ENCODE peak calls at places on chromosomes 7 and 10, in ten cellular contexts. Y is neural progenitor cell; O is AG10803; W is Peyer's patch; B is CD8-positive, alpha-beta T cell; G is WTC11; P is progenitor cell of endocrine pancreas; V is pancreas; H is left ventricle myocardium inferior; A is mucosa of descending colon. Z is an unnamed sample.

GRCh38 chr7:64653721-64654401 is 12.1 kb upstream of the ZNF107 start:
- DNase-seq in Y (no peak), O (no peak), W (no peak), B (no peak), G (no peak), P (no peak), V (no peak), H (no peak), A (no peak), Z (no peak)

GRCh38 chr10:114753126-114753525 is 68.5 kb upstream of the FHIP2A start:
- DNase-seq in Y (no peak), O (peak; percentile 15), W (no peak), B (no peak), G (no peak), P (no peak), V (no peak), H (no peak), A (no peak), Z (no peak)

GRCh38 chr10:27701971-27702537 is 43.6 kb downstream of the MKX start:
- DNase-seq in Y (peak; percentile 77), O (no peak), W (no peak), B (no peak), G (no peak), P (no peak), V (no peak), H (no peak), A (no peak), Z (no peak)

GRCh38 chr7:11843113-11843765 is 11.2 kb upstream of the THSD7A start:
- DNase-seq in Y (no peak), O (no peak), W (no peak), B (no peak), G (no peak), P (no peak), V (no peak), H (no peak), A (no peak), Z (no peak)

GRCh38 chr7:136386876-136387275 is 409.7 kb upstream of the MTPN start:
- DNase-seq in Y (no peak), O (no peak), W (no peak), B (no peak), G (no peak), P (no peak), V (no peak), H (no peak), A (no peak), Z (no peak)

GRCh38 chr10:3811331-3811870 is 26.4 kb upstream of the KLF6 start:
- DNase-seq in Y (no peak), O (peak; percentile 61), W (peak; percentile 78), B (no peak), G (no peak), P (no peak), V (peak; percentile 58), H (no peak), A (no peak), Z (no peak)

GRCh38 chr10:32795598-32796183 is 162.3 kb downstream of the ITGB1 start:
- DNase-seq in Y (peak; percentile 53), O (peak; percentile 34), W (no peak), B (no peak), G (no peak), P (no peak), V (no peak), H (no peak), A (no peak), Z (no peak)

GRCh38 chr7:104267701-104268368 is 60.0 kb upstream of the ORC5 start:
- DNase-seq in Y (no peak), O (peak; percentile 17), W (no peak), B (no peak), G (no peak), P (no peak), V (no peak), H (no peak), A (no peak), Z (no peak)

GRCh38 chr10:62084434-62084833 is 182.9 kb downstream of the ARID5B start:
- DNase-seq in Y (no peak), O (no peak), W (no peak), B (no peak), G (no peak), P (no peak), V (no peak), H (no peak), A (no peak), Z (no peak)

GRCh38 chr10:132065491-132066105 is at the start of gene JAKMIP3:
- DNase-seq in Y (peak; percentile 53), O (peak; percentile 92), W (peak; percentile 47), B (no peak), G (peak; percentile 64), P (no peak), V (peak; percentile 30), H (no peak), A (no peak), Z (no peak)

GRCh38 chr10:103921750-103922195 is 3.8 kb upstream of the STN1 start:
- DNase-seq in Y (peak; percentile 60), O (no peak), W (peak; percentile 59), B (no peak), G (peak; percentile 33), P (no peak), V (no peak), H (no peak), A (peak; percentile 52), Z (no peak)

GRCh38 chr7:55005241-55005836 is 13.5 kb upstream of the EGFR start:
- DNase-seq in Y (no peak), O (no peak), W (no peak), B (no peak), G (no peak), P (no peak), V (no peak), H (no peak), A (no peak), Z (no peak)

DNA sequence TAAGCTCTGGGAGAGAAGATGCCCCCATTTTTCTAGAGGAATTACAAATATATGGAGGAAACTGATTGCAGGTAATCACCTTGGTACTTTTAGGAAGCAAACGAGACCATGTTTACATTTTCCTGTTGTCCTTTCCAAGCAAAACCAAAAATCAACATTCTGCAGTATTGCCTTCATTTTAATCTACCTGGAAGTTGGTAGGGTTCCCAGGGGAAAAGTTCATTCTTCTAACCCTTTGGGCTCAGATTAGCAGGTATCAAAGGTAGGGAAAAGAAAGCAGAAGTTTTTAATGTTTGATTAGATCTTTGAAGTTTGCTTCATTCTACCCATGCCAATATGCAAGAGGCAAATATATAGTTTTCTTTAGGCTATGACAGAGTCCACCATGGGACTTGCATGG is 28.7 kb upstream of the ASAH2 start:
- DNase-seq in Y (no peak), O (no peak), W (no peak), B (no peak), G (no peak), P (no peak), V (no peak), H (no peak), A (no peak), Z (no peak)
- TF ChIP-seq CTCF in Y (no peak), O (no peak), W (no peak), B (no peak), G (no peak), P (no peak), V (no peak), H (no peak), A (no peak), Z (no peak)

DNA sequence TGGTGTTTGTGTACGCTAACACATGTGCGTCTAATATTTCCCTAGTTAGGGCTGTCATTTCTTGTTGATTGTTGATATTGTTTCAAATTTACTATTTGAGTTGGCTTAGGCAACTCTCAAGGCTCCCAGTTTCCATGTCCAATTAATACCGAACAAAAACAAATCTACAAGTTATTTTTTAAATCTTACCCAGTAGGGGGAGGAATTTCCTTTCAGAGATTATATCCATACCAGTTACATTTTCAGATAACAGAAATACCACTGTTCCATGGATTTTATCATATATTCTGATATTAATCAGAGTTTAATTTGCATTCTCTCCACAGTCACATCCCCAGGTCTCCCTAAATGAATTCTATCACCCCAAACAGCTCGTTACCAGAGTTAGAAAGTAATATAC is 7.2 kb upstream of the AKR1B10 start:
- DNase-seq in Y (no peak), O (peak; percentile 6), W (no peak), B (no peak), G (no peak), P (no peak), V (no peak), H (no peak), A (no peak), Z (no peak)
- TF ChIP-seq CTCF in Y (no peak), O (peak; percentile 33), W (peak; percentile 44), B (no peak), G (no peak), P (no peak), V (no peak), H (no peak), A (no peak), Z (no peak)

GRCh38 chr7:35839860-35840854 is 39.3 kb downstream of the SEPTIN7 start:
- DNase-seq in Y (no peak), O (peak; percentile 91), W (no peak), B (no peak), G (no peak), P (no peak), V (no peak), H (no peak), A (no peak), Z (no peak)
- TF ChIP-seq CTCF in Y (no peak), O (no peak), W (no peak), B (no peak), G (no peak), P (no peak), V (no peak), H (no peak), A (no peak), Z (no peak)

GRCh38 chr10:124328514-124329220 is 90.1 kb downstream of the OAT start:
- DNase-seq in Y (no peak), O (no peak), W (no peak), B (no peak), G (no peak), P (no peak), V (no peak), H (no peak), A (no peak), Z (no peak)

GRCh38 chr10:124332426-124332825 is 86.3 kb downstream of the OAT start:
- DNase-seq in Y (no peak), O (peak; percentile 65), W (no peak), B (no peak), G (no peak), P (no peak), V (no peak), H (no peak), A (no peak), Z (no peak)

GRCh38 chr10:124325998-124326636 is 92.6 kb downstream of the OAT start:
- DNase-seq in Y (no peak), O (no peak), W (no peak), B (no peak), G (no peak), P (no peak), V (no peak), H (no peak), A (no peak), Z (no peak)

GRCh38 chr10:124329368-124329767 is 89.4 kb downstream of the OAT start:
- DNase-seq in Y (no peak), O (no peak), W (no peak), B (no peak), G (no peak), P (no peak), V (no peak), H (no peak), A (no peak), Z (no peak)

DNA sequence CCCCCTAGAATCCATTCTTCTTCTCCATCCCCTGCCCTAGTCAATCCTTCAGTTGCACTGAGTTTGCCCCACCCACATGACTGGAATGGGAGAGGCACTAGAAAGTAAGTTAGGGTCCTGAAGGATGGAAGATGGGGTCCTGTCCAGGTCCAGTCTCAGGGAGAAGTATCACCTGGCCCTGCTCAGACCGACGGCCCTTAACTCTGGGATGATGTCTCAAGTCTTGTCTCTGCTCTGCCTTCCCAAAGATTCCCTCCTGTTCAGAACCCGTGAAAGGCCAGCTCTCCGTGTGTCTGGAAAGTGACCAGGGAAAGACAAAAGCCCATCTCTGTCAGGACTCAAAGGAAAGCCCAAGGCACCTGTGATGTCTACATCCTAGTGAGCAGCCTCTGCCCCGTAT is 88.8 kb downstream of the OAT start:
- DNase-seq in Y (no peak), O (no peak), W (no peak), B (no peak), G (no peak), P (no peak), V (no peak), H (no peak), A (no peak), Z (no peak)
- TF ChIP-seq CTCF in Y (no peak), O (no peak), W (no peak), B (no peak), G (no peak), P (no peak), V (no peak), H (no peak), A (no peak), Z (no peak)